ENCODE peak calls at places on chromosomes 4 and X, in six cellular contexts. L is fibroblast of lung, Y is choroid plexus epithelial cell, N is osteoblast, H is cardiac fibroblast, U is dorsolateral prefrontal cortex. F is an unnamed sample.

GRCh38 chr4:25161599-25161960 is 1.3 kb upstream of the SEPSECS start:
- DNase-seq in L (peak), Y (peak), N (no peak), H (peak), U (no peak), F (peak)

GRCh38 chrX:112368371-112368770 is 285.8 kb upstream of the TRPC5 start:
- DNase-seq in L (no peak), Y (no peak), N (no peak), H (no peak), U (no peak), F (no peak)

GRCh38 chr4:109303141-109303499 is 662 bp upstream of the COL25A1 start:
- DNase-seq in L (peak), Y (peak), N (peak), H (no peak), U (no peak), F (peak)

GRCh38 chrX:94758130-94758529 is 1084.1 kb downstream of the FAM133A start:
- DNase-seq in L (no peak), Y (no peak), N (no peak), H (no peak), U (no peak), F (no peak)

GRCh38 chr4:161457311-161457710 is 706.5 kb downstream of the FSTL5 start:
- DNase-seq in L (peak), Y (peak), N (no peak), H (no peak), U (no peak), F (no peak)

GRCh38 chrX:154799554-154800348 is 5.5 kb downstream of the MPP1 start:
- DNase-seq in L (peak), Y (peak), N (peak), H (peak), U (no peak), F (peak)

GRCh38 chrX:150270622-150271021 is 92.5 kb upstream of the MAMLD1 start:
- DNase-seq in L (no peak), Y (no peak), N (no peak), H (no peak), U (no peak), F (no peak)

GRCh38 chr4:155495572-155496293 is 119.0 kb upstream of the MAP9 start:
- DNase-seq in L (peak), Y (no peak), N (no peak), H (no peak), U (no peak), F (no peak)

GRCh38 chr4:3363411-3364141 is 70.8 kb downstream of the RGS12 start:
- DNase-seq in L (no peak), Y (no peak), N (peak), H (no peak), U (no peak), F (no peak)

GRCh38 chrX:132875705-132876508 is 82.5 kb downstream of the HS6ST2 start:
- DNase-seq in L (no peak), Y (no peak), N (no peak), H (no peak), U (no peak), F (no peak)

GRCh38 chrX:30659421-30659820 is 6.2 kb downstream of the GK start:
- DNase-seq in L (peak), Y (peak), N (peak), H (peak), U (no peak), F (peak)

GRCh38 chr4:30938956-30939528 is 218.9 kb downstream of the PCDH7 start:
- DNase-seq in L (no peak), Y (no peak), N (no peak), H (no peak), U (no peak), F (no peak)

GRCh38 chrX:22378296-22378695 is 105.6 kb downstream of the CBLL2 start:
- DNase-seq in L (peak), Y (no peak), N (peak), H (no peak), U (no peak), F (no peak)

GRCh38 chr4:94126669-94127068 is 81.0 kb upstream of the SMARCAD1 start:
- DNase-seq in L (no peak), Y (peak), N (no peak), H (no peak), U (no peak), F (peak)

GRCh38 chr4:142581891-142582290 is 264.2 kb downstream of the INPP4B start:
- DNase-seq in L (no peak), Y (no peak), N (no peak), H (no peak), U (no peak), F (no peak)

GRCh38 chrX:154730271-154730883 is 20.5 kb downstream of the GAB3 start:
- DNase-seq in L (peak), Y (peak), N (no peak), H (peak), U (no peak), F (peak)

GRCh38 chr4:173527103-173527876 is 2.7 kb downstream of the HAND2 start:
- DNase-seq in L (no peak), Y (no peak), N (peak), H (peak), U (no peak), F (no peak)

GRCh38 chr4:111216791-111217190 is 593.9 kb upstream of the PITX2 start:
- DNase-seq in L (no peak), Y (no peak), N (no peak), H (no peak), U (no peak), F (no peak)

GRCh38 chrX:108036298-108036973 is 8.4 kb upstream of the VSIG1 start:
- DNase-seq in L (peak), Y (peak), N (peak), H (peak), U (no peak), F (peak)

GRCh38 chr4:9703391-9703790 is 78.0 kb upstream of the DRD5 start:
- DNase-seq in L (no peak), Y (peak), N (peak), H (peak), U (peak), F (no peak)

GRCh38 chrX:18871970-18872369 is 111.9 kb downstream of the PHKA2 start:
- DNase-seq in L (no peak), Y (no peak), N (no peak), H (no peak), U (no peak), F (no peak)

GRCh38 chr4:158873795-158874359 is 105.1 kb downstream of the FNIP2 start:
- DNase-seq in L (peak), Y (peak), N (peak), H (peak), U (no peak), F (peak)

GRCh38 chrX:37423864-37424569 is 74.9 kb downstream of the PRRG1 start:
- DNase-seq in L (peak), Y (peak), N (no peak), H (peak), U (no peak), F (peak)

GRCh38 chr4:3247399-3248177 is 1.4 kb upstream of the MSANTD1 start:
- DNase-seq in L (no peak), Y (no peak), N (peak), H (no peak), U (no peak), F (no peak)

GRCh38 chr4:24244663-24245519 is 339.5 kb downstream of the DHX15 start:
- DNase-seq in L (peak), Y (no peak), N (no peak), H (peak), U (no peak), F (peak)

GRCh38 chr4:107036602-107037151 is 564 bp upstream of the DKK2 start:
- DNase-seq in L (peak), Y (no peak), N (no peak), H (no peak), U (no peak), F (no peak)

GRCh38 chrX:136906921-136907510 is 26.5 kb upstream of the RBMX start:
- DNase-seq in L (no peak), Y (no peak), N (peak), H (no peak), U (no peak), F (no peak)

GRCh38 chr4:112296949-112297483 is at the start of gene ALPK1:
- DNase-seq in L (peak), Y (peak), N (peak), H (peak), U (no peak), F (peak)

GRCh38 chr4:63349674-63350025 is 1059.6 kb downstream of the TECRL start:
- DNase-seq in L (no peak), Y (no peak), N (no peak), H (no peak), U (no peak), F (no peak)

GRCh38 chr4:183788308-183788707 is 116.8 kb upstream of the STOX2 start:
- DNase-seq in L (no peak), Y (no peak), N (no peak), H (no peak), U (no peak), F (no peak)

GRCh38 chr4:174255790-174256189 is 27.7 kb downstream of the FBXO8 start:
- DNase-seq in L (peak), Y (peak), N (no peak), H (peak), U (no peak), F (peak)

GRCh38 chr4:95548738-95549245 is at the start of gene UNC5C:
- DNase-seq in L (peak), Y (peak), N (peak), H (peak), U (peak), F (peak)

GRCh38 chr4:48904101-48904500 is 2.5 kb downstream of the OCIAD2 start:
- DNase-seq in L (no peak), Y (no peak), N (no peak), H (no peak), U (no peak), F (no peak)

GRCh38 chr4:53307210-53307609 is 58.7 kb downstream of the SCFD2 start:
- DNase-seq in L (no peak), Y (no peak), N (no peak), H (no peak), U (no peak), F (no peak)

GRCh38 chr4:53313510-53313909 is 52.4 kb downstream of the SCFD2 start:
- DNase-seq in L (no peak), Y (peak), N (peak), H (peak), U (no peak), F (peak)

GRCh38 chr4:53307819-53308773 is 57.8 kb downstream of the SCFD2 start:
- DNase-seq in L (no peak), Y (no peak), N (no peak), H (peak), U (no peak), F (no peak)

GRCh38 chr4:53306729-53307128 is 59.1 kb downstream of the SCFD2 start:
- DNase-seq in L (peak), Y (no peak), N (peak), H (peak), U (no peak), F (no peak)

DNA sequence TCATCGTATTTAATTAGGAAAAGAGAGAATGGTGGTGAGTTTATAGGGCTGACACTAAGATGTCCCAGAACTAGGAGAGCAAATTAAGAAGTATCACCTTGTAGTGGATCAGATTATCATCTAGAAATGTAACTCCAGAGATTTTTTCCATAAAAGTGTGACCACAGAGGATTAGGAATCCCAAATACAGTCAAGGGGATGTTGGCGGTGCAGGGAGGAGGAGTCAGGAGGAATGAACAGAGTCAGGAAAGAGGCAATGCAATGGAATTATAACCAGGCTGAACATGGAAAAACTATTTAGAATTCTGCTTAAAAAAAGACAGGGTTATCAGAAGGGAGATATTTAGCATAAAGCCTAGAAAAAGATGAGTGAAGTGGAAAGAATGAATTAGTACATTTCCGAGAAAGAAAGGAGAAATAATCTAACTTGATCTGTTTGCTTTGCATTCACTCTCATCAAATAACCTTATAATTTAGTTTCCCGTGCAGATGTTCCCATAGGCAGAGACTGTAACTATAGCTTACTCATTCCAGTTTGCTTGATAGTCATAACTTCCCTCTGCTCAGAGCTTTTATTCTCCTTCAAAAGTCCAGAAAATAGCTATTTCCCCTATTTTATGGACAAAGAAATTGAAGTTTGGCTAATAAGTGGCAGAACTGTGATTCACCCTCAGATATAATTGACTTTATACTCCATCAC is 56.4 kb downstream of the SCFD2 start:
- DNase-seq in L (no peak), Y (no peak), N (no peak), H (peak), U (no peak), F (no peak)
- TF ChIP-seq CTCF in L (no peak), Y (no peak), N (no peak), H (no peak), U (no peak), F (no peak)

GRCh38 chr4:54909964-54910363 is 215.4 kb downstream of the KDR start:
- DNase-seq in L (no peak), Y (no peak), N (peak), H (no peak), U (no peak), F (no peak)
- H3K4me3 ChIP-seq in L (no peak), Y (no peak), N (no peak), H (no peak), U (no peak), F (no peak)

GRCh38 chr4:140641789-140642439 is 73.2 kb upstream of the UCP1 start:
- DNase-seq in L (no peak), Y (peak), N (no peak), H (no peak), U (no peak), F (no peak)
- TF ChIP-seq CTCF in L (peak), Y (peak), N (no peak), H (no peak), U (no peak), F (no peak)

GRCh38 chrX:40736170-40736505 is 796 bp upstream of the MED14 start:
- DNase-seq in L (no peak), Y (no peak), N (peak), H (no peak), U (no peak), F (no peak)
- H3K4me3 ChIP-seq in L (peak), Y (peak), N (peak), H (peak), U (peak), F (peak)

GRCh38 chrX:3939967-3940610 is 226.6 kb upstream of the PRKX start:
- DNase-seq in L (peak), Y (peak), N (peak), H (peak), U (no peak), F (peak)
- TF ChIP-seq CTCF in L (peak), Y (peak), N (peak), H (peak), U (peak), F (peak)

GRCh38 chrX:70656304-70656703 is 211.7 kb downstream of the DLG3 start:
- DNase-seq in L (no peak), Y (no peak), N (no peak), H (no peak), U (no peak), F (no peak)
- H3K4me3 ChIP-seq in L (no peak), Y (no peak), N (no peak), H (no peak), U (no peak), F (no peak)

GRCh38 chrX:13652256-13653021 is 502 bp upstream of the TCEANC start:
- DNase-seq in L (peak), Y (peak), N (peak), H (peak), U (no peak), F (peak)
- TF ChIP-seq CTCF in L (no peak), Y (no peak), N (no peak), H (no peak), U (no peak), F (no peak)

DNA sequence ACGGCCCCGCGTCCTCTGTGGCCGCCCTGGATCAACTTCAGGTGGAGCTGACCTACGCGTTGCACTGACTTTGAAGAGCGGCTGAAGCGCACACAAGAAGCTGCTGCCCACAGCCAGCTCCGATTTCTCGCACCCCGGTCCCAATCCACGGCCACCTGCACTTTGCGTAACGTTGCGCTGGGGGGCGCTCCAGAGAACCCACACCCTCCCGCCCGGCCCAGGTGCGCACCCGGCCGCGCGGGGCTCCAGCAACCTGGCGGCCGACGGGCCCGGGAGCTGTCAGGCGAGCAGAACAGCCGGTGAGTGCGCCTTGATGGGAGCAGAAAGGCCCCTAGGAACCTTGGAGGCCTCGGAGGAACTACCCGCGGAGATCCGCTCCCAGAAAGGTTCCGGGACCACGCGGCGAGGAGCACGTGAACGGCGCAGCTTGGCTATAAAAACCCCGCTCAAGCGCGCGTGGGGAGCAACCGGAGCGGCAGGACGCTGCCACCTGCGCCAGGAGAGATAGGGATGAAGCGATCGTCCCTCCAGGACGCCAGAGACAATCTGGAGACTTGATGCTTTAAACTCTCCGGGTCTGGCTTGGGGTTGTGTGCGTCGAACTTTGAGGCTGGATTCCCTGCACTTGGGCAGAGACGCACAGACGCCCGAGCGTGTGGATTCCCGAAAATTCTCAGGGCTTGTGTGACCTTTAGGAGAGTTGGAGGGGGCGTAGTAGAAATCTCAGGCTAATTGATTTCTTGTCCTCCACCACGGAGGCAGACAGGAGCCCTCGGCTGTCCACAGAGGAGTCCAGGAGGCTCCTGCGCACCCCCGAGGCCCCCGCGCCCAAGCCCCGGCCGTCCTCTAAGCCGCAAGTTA is 591 bp upstream of the NWD2 start:
- DNase-seq in L (peak), Y (no peak), N (no peak), H (peak), U (no peak), F (peak)
- H3K4me3 ChIP-seq in L (no peak), Y (no peak), N (no peak), H (no peak), U (peak), F (no peak)

GRCh38 chrX:53047228-53047627 is 1.4 kb upstream of the GPR173 start:
- DNase-seq in L (no peak), Y (no peak), N (no peak), H (peak), U (no peak), F (no peak)
- TF ChIP-seq CTCF in L (peak), Y (peak), N (peak), H (peak), U (no peak), F (peak)

GRCh38 chr4:8439168-8439567 is 1.4 kb downstream of the ACOX3 start:
- DNase-seq in L (no peak), Y (peak), N (no peak), H (peak), U (no peak), F (no peak)
- H3K4me3 ChIP-seq in L (peak), Y (no peak), N (peak), H (no peak), U (peak), F (no peak)

F was measured in astrocyte of the spinal cord.